ENCODE peak calls at places on chromosomes 3 and 15, in six cellular contexts. One of them, this sample, is unnamed.

GRCh38 chr15:30984542-30984941 is 6.9 kb downstream of the MTMR10 start:
- DNase-seq in mesenchymal stem cell: no peak
- DNase-seq in H9: no peak
- DNase-seq in neuronal stem cell: no peak
- DNase-seq in IMR-90: no peak
- DNase-seq in H1: no peak
- DNase-seq in this sample: peak

GRCh38 chr3:158696618-158697017 is 24.2 kb upstream of the LXN start:
- DNase-seq in mesenchymal stem cell: no peak
- DNase-seq in H9: no peak
- DNase-seq in neuronal stem cell: no peak
- DNase-seq in IMR-90: peak
- DNase-seq in H1: no peak
- DNase-seq in this sample: no peak

GRCh38 chr3:195212033-195212748 is 58.8 kb downstream of the XXYLT1 start:
- DNase-seq in mesenchymal stem cell: no peak
- DNase-seq in H9: no peak
- DNase-seq in neuronal stem cell: no peak
- DNase-seq in IMR-90: no peak
- DNase-seq in H1: no peak
- DNase-seq in this sample: no peak

GRCh38 chr3:137815251-137815650 is 51.1 kb downstream of the SOX14 start:
- DNase-seq in mesenchymal stem cell: no peak
- DNase-seq in H9: no peak
- DNase-seq in neuronal stem cell: no peak
- DNase-seq in IMR-90: no peak
- DNase-seq in H1: no peak
- DNase-seq in this sample: no peak

GRCh38 chr3:54176106-54176505 is 53.8 kb downstream of the CACNA2D3 start:
- DNase-seq in mesenchymal stem cell: no peak
- DNase-seq in H9: no peak
- DNase-seq in neuronal stem cell: no peak
- DNase-seq in IMR-90: no peak
- DNase-seq in H1: no peak
- DNase-seq in this sample: no peak

GRCh38 chr15:62665449-62665848 is 377.1 kb upstream of the TPM1 start:
- DNase-seq in mesenchymal stem cell: peak
- DNase-seq in H9: no peak
- DNase-seq in neuronal stem cell: no peak
- DNase-seq in IMR-90: peak
- DNase-seq in H1: no peak
- DNase-seq in this sample: no peak

GRCh38 chr3:10459954-10460754 is 45.2 kb downstream of the ATP2B2 start:
- DNase-seq in mesenchymal stem cell: peak
- DNase-seq in H9: peak
- DNase-seq in neuronal stem cell: peak
- DNase-seq in IMR-90: peak
- DNase-seq in H1: peak
- DNase-seq in this sample: peak

GRCh38 chr15:91660174-91660649 is 193.3 kb upstream of the SLCO3A1 start:
- DNase-seq in mesenchymal stem cell: no peak
- DNase-seq in H9: peak
- DNase-seq in neuronal stem cell: no peak
- DNase-seq in IMR-90: no peak
- DNase-seq in H1: no peak
- DNase-seq in this sample: no peak

GRCh38 chr3:102447272-102447671 is 12.5 kb downstream of the ZPLD1 start:
- DNase-seq in mesenchymal stem cell: peak
- DNase-seq in H9: no peak
- DNase-seq in neuronal stem cell: no peak
- DNase-seq in IMR-90: peak
- DNase-seq in H1: no peak
- DNase-seq in this sample: no peak

GRCh38 chr3:154886437-154886836 is 193.7 kb upstream of the MME start:
- DNase-seq in mesenchymal stem cell: peak
- DNase-seq in H9: no peak
- DNase-seq in neuronal stem cell: no peak
- DNase-seq in IMR-90: peak
- DNase-seq in H1: no peak
- DNase-seq in this sample: peak

GRCh38 chr3:152232679-152233078 is 36.0 kb upstream of the MBNL1 start:
- DNase-seq in mesenchymal stem cell: no peak
- DNase-seq in H9: no peak
- DNase-seq in neuronal stem cell: no peak
- DNase-seq in IMR-90: no peak
- DNase-seq in H1: no peak
- DNase-seq in this sample: no peak

GRCh38 chr3:146277953-146278631 is 27.2 kb upstream of the PLSCR4 start:
- DNase-seq in mesenchymal stem cell: peak
- DNase-seq in H9: no peak
- DNase-seq in neuronal stem cell: no peak
- DNase-seq in IMR-90: peak
- DNase-seq in H1: no peak
- DNase-seq in this sample: no peak

GRCh38 chr15:31276596-31277298 is 49.9 kb upstream of the KLF13 start:
- DNase-seq in mesenchymal stem cell: no peak
- DNase-seq in H9: no peak
- DNase-seq in neuronal stem cell: no peak
- DNase-seq in IMR-90: no peak
- DNase-seq in H1: no peak
- DNase-seq in this sample: no peak

GRCh38 chr3:96813820-96814580 is 394 bp upstream of the EPHA6 start:
- DNase-seq in mesenchymal stem cell: peak
- DNase-seq in H9: peak
- DNase-seq in neuronal stem cell: peak
- DNase-seq in IMR-90: peak
- DNase-seq in H1: no peak
- DNase-seq in this sample: peak

GRCh38 chr15:89412906-89413411 is 78.3 kb upstream of the POLG start:
- DNase-seq in mesenchymal stem cell: no peak
- DNase-seq in H9: no peak
- DNase-seq in neuronal stem cell: peak
- DNase-seq in IMR-90: no peak
- DNase-seq in H1: no peak
- DNase-seq in this sample: no peak

GRCh38 chr3:10169000-10169496 is 4.3 kb downstream of the IRAK2 start:
- DNase-seq in mesenchymal stem cell: no peak
- DNase-seq in H9: no peak
- DNase-seq in neuronal stem cell: no peak
- DNase-seq in IMR-90: no peak
- DNase-seq in H1: no peak
- DNase-seq in this sample: peak

DNA sequence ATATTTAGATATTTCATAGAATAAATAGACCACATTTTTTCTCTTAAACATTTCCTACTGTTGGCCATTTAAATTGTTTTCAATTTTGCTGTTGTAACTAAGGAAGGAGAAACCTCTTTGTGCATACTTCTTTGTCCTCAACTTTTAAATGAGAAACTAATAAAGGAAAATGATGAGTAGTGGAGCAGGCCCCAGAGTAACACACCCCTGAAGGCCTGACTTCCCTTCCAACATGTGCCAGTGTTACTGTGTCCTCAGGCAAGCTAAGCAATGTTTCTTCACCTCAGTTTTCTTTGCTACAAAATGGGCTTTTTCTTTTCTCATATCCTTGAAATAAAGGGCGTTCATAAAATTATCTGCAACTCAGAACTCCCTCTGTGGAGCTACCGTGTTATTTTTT is 53.7 kb downstream of the RPL22L1 start:
- DNase-seq in mesenchymal stem cell: no peak
- DNase-seq in H9: no peak
- DNase-seq in neuronal stem cell: no peak
- DNase-seq in IMR-90: no peak
- DNase-seq in H1: no peak
- DNase-seq in this sample: no peak
- H4K91ac ChIP-seq in mesenchymal stem cell: no peak
- H4K91ac ChIP-seq in H9: no peak
- H4K91ac ChIP-seq in neuronal stem cell: no peak
- H4K91ac ChIP-seq in IMR-90: no peak
- H4K91ac ChIP-seq in H1: peak
- H4K91ac ChIP-seq in this sample: no peak

DNA sequence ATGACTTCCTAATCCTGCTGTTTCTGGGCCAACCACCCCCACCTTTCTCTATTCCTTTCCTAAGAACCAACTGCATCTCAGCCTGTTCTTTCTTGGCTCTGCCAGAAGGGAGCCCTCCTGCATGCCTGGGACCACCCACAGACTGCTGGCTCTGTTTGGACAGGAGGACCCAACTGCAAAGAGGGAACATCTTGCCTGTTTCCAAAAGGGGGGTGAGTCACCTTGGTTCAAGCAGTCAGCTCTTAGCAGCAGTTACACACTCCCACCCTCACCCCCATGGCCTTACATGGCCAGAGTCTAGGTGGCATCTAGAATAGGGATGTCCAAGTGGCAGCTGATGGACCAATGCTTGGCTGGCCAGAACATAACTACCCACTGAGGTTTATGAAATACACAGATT is 116.1 kb upstream of the PRICKLE2 start:
- DNase-seq in mesenchymal stem cell: peak
- DNase-seq in H9: no peak
- DNase-seq in neuronal stem cell: no peak
- DNase-seq in IMR-90: peak
- DNase-seq in H1: no peak
- DNase-seq in this sample: no peak
- H3K4me2 ChIP-seq in mesenchymal stem cell: no peak
- H3K4me2 ChIP-seq in H9: no peak
- H3K4me2 ChIP-seq in neuronal stem cell: no peak
- H3K4me2 ChIP-seq in IMR-90: peak
- H3K4me2 ChIP-seq in H1: no peak
- H3K4me2 ChIP-seq in this sample: no peak

DNA sequence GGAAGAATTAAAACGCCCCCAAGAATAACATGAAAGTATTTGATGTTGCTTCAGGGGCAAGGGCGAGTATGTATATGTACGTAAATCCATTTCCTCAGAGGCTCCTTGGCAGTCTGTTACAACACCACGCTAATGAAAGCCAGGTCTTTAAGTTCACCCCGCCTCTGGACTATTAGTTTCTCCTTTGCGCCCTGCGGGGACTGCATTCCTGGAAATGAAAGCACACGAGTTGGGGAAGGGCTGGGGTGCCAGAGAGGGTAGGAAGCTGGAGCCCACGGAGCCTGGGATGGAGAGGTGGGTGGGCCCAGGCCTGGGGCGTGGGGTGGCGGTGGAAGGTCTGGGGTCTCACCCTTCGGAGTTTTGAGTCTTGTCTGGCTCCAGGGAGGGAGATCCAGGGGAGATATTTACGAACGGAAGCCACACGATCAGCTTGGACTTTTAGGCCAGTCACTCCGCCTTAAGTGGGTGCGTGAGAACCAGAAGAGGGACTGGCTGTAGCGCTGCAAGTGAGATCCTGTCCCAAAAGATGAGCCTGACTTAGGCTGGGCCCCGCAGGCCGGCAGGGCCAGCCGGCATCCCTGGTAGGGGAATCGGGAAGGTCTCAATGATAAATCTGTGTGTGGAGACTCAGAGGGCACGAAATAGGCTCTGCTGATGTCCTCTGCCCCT is 1.6 kb upstream of the PLCL2 start:
- DNase-seq in mesenchymal stem cell: peak
- DNase-seq in H9: peak
- DNase-seq in neuronal stem cell: no peak
- DNase-seq in IMR-90: no peak
- DNase-seq in H1: no peak
- DNase-seq in this sample: peak
- H3K23ac ChIP-seq in mesenchymal stem cell: no peak
- H3K23ac ChIP-seq in H9: no peak
- H3K23ac ChIP-seq in neuronal stem cell: no peak
- H3K23ac ChIP-seq in IMR-90: no peak
- H3K23ac ChIP-seq in H1: no peak
- H3K23ac ChIP-seq in this sample: no peak

GRCh38 chr15:58285212-58285920 is 146.4 kb upstream of the LIPC start:
- DNase-seq in mesenchymal stem cell: no peak
- DNase-seq in H9: no peak
- DNase-seq in neuronal stem cell: no peak
- DNase-seq in IMR-90: no peak
- DNase-seq in H1: no peak
- DNase-seq in this sample: no peak

GRCh38 chr15:58285921-58286278 is 145.9 kb upstream of the LIPC start:
- DNase-seq in mesenchymal stem cell: no peak
- DNase-seq in H9: no peak
- DNase-seq in neuronal stem cell: no peak
- DNase-seq in IMR-90: peak
- DNase-seq in H1: no peak
- DNase-seq in this sample: no peak

GRCh38 chr15:58284293-58284692 is 146.1 kb downstream of the AQP9 start:
- DNase-seq in mesenchymal stem cell: no peak
- DNase-seq in H9: no peak
- DNase-seq in neuronal stem cell: no peak
- DNase-seq in IMR-90: no peak
- DNase-seq in H1: no peak
- DNase-seq in this sample: peak

GRCh38 chr15:58287891-58288290 is 143.9 kb upstream of the LIPC start:
- DNase-seq in mesenchymal stem cell: no peak
- DNase-seq in H9: no peak
- DNase-seq in neuronal stem cell: no peak
- DNase-seq in IMR-90: no peak
- DNase-seq in H1: no peak
- DNase-seq in this sample: no peak

DNA sequence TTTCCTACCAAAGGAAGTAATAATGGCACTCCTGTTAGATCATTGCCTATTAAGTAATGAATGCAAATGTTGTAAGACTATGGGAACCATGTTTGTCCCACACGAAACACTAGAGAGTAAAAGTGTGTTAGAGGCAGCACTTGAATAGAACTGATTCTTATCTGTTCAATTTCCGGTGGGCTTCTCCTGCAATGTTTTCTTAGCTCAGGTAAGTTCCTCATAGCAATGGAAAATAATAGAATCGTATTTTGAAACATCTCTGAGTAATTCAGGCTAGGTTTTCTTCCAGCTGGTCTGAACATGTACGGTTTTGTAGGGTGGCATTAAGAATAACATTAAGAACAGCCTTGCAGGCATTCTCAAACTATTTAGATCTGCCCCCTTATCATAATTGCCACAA is 145.2 kb upstream of the LIPC start:
- DNase-seq in mesenchymal stem cell: no peak
- DNase-seq in H9: no peak
- DNase-seq in neuronal stem cell: no peak
- DNase-seq in IMR-90: no peak
- DNase-seq in H1: no peak
- DNase-seq in this sample: no peak
- H4K91ac ChIP-seq in mesenchymal stem cell: no peak
- H4K91ac ChIP-seq in H9: no peak
- H4K91ac ChIP-seq in neuronal stem cell: no peak
- H4K91ac ChIP-seq in IMR-90: no peak
- H4K91ac ChIP-seq in H1: no peak
- H4K91ac ChIP-seq in this sample: no peak